ENCODE peak calls at places on chromosomes 11 and 22, in four cellular contexts. S is psoas muscle, M is astrocyte, Y is cardiac muscle cell. G is an unnamed sample.
A peak's percentile ranks its signal among the peaks of the same experiment; 100 is the strongest.

GRCh38 chr11:62013266-62014157 is 46.1 kb upstream of the FTH1 start:
- DNase-seq in S (no peak), M (no peak), Y (no peak), G (no peak)

GRCh38 chr11:95512177-95512576 is 277.4 kb downstream of the FAM76B start:
- DNase-seq in S (peak; percentile 27), M (peak; percentile 91), Y (no peak), G (no peak)

GRCh38 chr11:108472681-108473080 is 5.4 kb upstream of the C11orf65 start:
- DNase-seq in S (no peak), M (no peak), Y (no peak), G (no peak)

GRCh38 chr11:88827018-88827676 is 238.6 kb downstream of the GRM5 start:
- DNase-seq in S (no peak), M (no peak), Y (no peak), G (no peak)

GRCh38 chr22:42365337-42365865 is 66.8 kb downstream of the NFAM1 start:
- DNase-seq in S (no peak), M (no peak), Y (peak; percentile 36), G (no peak)

GRCh38 chr11:60280412-60280811 is at the start of gene MS4A4A:
- DNase-seq in S (no peak), M (no peak), Y (no peak), G (no peak)

GRCh38 chr11:1140642-1141490 is 16.9 kb upstream of the MUC5AC start:
- DNase-seq in S (no peak), M (no peak), Y (no peak), G (no peak)

GRCh38 chr11:107844041-107844440 is 14.5 kb downstream of the SLC35F2 start:
- DNase-seq in S (no peak), M (peak; percentile 76), Y (no peak), G (no peak)

GRCh38 chr22:50089231-50090140 is at the start of gene MOV10L1:
- DNase-seq in S (no peak), M (no peak), Y (no peak), G (no peak)

GRCh38 chr11:65355776-65356393 is 1.3 kb downstream of the TIGD3 start:
- DNase-seq in S (peak; percentile 52), M (no peak), Y (no peak), G (peak; percentile 75)

GRCh38 chr11:46948378-46949131 is 12.0 kb downstream of the CSTPP1 start:
- DNase-seq in S (no peak), M (peak; percentile 90), Y (no peak), G (no peak)

GRCh38 chr11:40567392-40567791 is 892.1 kb downstream of the LRRC4C start:
- DNase-seq in S (no peak), M (no peak), Y (no peak), G (no peak)

GRCh38 chr22:20741634-20742581 is 32.0 kb upstream of the SERPIND1 start:
- DNase-seq in S (no peak), M (no peak), Y (peak; percentile 58), G (no peak)

GRCh38 chr11:69848196-69848595 is 29.0 kb upstream of the FGF3 start:
- DNase-seq in S (no peak), M (peak; percentile 42), Y (no peak), G (no peak)

GRCh38 chr11:65225284-65226102 is 36.3 kb upstream of the POLA2 start:
- DNase-seq in S (peak; percentile 58), M (peak; percentile 27), Y (peak; percentile 49), G (peak; percentile 79)

GRCh38 chr11:134689886-134690285 is 277.8 kb upstream of the B3GAT1 start:
- DNase-seq in S (no peak), M (no peak), Y (no peak), G (no peak)

GRCh38 chr11:75349540-75350116 is 1.8 kb downstream of the ARRB1 start:
- DNase-seq in S (peak; percentile 37), M (no peak), Y (no peak), G (peak; percentile 76)

GRCh38 chr11:27717801-27718229 is 17.6 kb upstream of the BDNF start:
- DNase-seq in S (no peak), M (no peak), Y (no peak), G (no peak)

GRCh38 chr22:49216579-49216978 is 611.1 kb downstream of the BRD1 start:
- DNase-seq in S (no peak), M (no peak), Y (no peak), G (peak; percentile 31)

GRCh38 chr11:19323502-19323901 is 82.8 kb upstream of the E2F8 start:
- DNase-seq in S (no peak), M (no peak), Y (no peak), G (no peak)

GRCh38 chr11:116176484-116177005 is 596.2 kb downstream of the BUD13 start:
- DNase-seq in S (no peak), M (no peak), Y (no peak), G (no peak)

GRCh38 chr11:75597636-75598035 is 35.6 kb downstream of the SERPINH1 start:
- DNase-seq in S (no peak), M (no peak), Y (peak; percentile 77), G (no peak)

GRCh38 chr11:126348806-126349582 is 6.5 kb upstream of the ST3GAL4 start:
- DNase-seq in S (no peak), M (no peak), Y (no peak), G (no peak)

DNA sequence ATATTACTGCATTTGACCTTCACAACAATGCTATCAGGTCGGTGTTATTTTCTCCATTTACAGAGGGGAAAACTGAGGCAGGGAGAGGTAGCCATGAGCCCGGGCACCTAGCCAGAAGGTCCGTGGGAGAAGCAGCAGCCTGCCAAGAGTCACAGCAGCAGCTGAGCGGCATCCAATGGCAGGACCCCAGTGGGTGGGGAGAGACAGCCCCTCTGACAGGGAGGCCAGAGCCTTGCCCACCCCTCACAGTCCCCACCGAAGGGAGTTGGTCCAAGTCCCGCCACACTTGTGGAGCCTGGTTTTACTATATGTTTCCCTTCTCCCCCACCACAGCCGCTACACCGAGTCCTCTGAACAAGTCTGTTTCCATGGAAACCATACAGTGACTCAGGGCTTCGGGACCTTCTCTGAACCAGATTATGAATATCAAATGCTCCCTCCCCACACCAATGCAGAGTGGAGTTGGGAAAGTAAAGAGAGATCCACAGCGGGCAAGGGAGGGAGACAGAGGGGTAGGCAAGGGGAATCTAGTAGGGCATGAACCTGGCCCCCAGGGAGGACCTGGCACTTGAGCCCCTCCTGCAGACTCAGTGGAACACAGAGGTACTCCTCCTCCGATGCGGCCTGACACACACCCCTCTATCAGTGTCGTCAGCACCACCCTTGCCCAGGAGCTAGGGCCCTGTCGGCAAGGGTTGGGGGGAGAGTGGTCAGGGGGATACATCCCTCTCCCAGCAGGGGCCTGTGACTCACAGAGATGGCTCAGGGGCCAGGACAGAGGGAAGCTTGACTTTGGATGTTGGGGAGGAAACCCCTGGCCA is 2.5 kb downstream of the CHST1 start:
- DNase-seq in S (no peak), M (peak; percentile 82), Y (no peak), G (peak; percentile 39)
- H3K27me3 ChIP-seq in S (peaks cover 65% of the 10 kb centered on the region), M (peaks cover 19% of the 10 kb centered on the region), Y (peaks cover 64% of the 10 kb centered on the region), G (peaks cover 72% of the 10 kb centered on the region)

GRCh38 chr22:27980424-27981148 is 61.5 kb upstream of the PITPNB start:
- DNase-seq in S (no peak), M (no peak), Y (peak; percentile 75), G (no peak)
- H3K27ac ChIP-seq in S (no peak overlapping the region), M (no peak overlapping the region), Y (peak overlapping the region; percentile 1), G (no peak overlapping the region)

GRCh38 chr22:23144926-23145906 is at the start of gene RAB36:
- DNase-seq in S (peak; percentile 94), M (peak; percentile 98), Y (peak; percentile 99), G (peak; percentile 99)

GRCh38 chr22:23146842-23147205 is 1.5 kb downstream of the RAB36 start:
- DNase-seq in S (no peak), M (no peak), Y (no peak), G (no peak)

GRCh38 chr22:23143119-23143518 is 1.3 kb upstream of the RSPH14 start:
- DNase-seq in S (no peak), M (no peak), Y (no peak), G (no peak)

GRCh38 chr22:23142546-23143105 is 836 bp upstream of the RSPH14 start:
- DNase-seq in S (no peak), M (no peak), Y (no peak), G (no peak)

GRCh38 chr22:23144432-23144831 is 845 bp upstream of the RAB36 start:
- DNase-seq in S (no peak), M (no peak), Y (no peak), G (no peak)
- H3K4me3 ChIP-seq in S (no peak overlapping the region), M (no peak overlapping the region), Y (no peak overlapping the region), G (peak overlapping the region; percentile 62)

DNA sequence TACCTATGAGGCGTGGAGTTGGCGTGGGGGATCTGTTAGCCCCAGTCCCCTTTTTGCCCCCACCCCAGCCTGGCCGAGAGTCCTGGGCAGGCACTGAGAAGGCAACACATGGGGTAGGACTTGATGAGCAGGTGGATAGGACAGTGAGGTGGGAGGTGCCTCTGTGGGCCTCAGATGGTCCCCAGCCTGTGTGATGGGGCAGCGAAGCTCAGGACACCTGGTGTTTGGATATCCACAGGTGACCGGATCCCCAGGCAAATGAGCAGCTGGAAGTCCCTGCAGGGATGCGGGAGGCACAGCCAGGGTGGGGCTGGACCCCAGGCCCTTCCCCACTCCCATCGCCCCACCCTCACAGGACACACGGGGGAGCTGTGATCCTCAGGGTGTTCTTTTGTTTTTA is 9.7 kb downstream of the FBLN1 start:
- DNase-seq in S (no peak), M (no peak), Y (no peak), G (no peak)
- H3K27me3 ChIP-seq in S (peaks cover 22% of the 10 kb centered on the region), M (no peaks in the 10 kb centered on the region), Y (no peaks in the 10 kb centered on the region), G (peaks cover 5% of the 10 kb centered on the region)

GRCh38 chr11:48001438-48002021 is 21.2 kb downstream of the PTPRJ start:
- DNase-seq in S (no peak), M (peak; percentile 83), Y (no peak), G (no peak)

GRCh38 chr11:48000432-48000831 is 20.1 kb downstream of the PTPRJ start:
- DNase-seq in S (no peak), M (no peak), Y (no peak), G (no peak)

GRCh38 chr11:47997063-47998053 is 17.0 kb downstream of the PTPRJ start:
- DNase-seq in S (no peak), M (no peak), Y (no peak), G (no peak)

GRCh38 chr11:47998345-47998732 is 18.0 kb downstream of the PTPRJ start:
- DNase-seq in S (no peak), M (no peak), Y (no peak), G (no peak)

GRCh38 chr11:47998733-47999359 is 18.5 kb downstream of the PTPRJ start:
- DNase-seq in S (no peak), M (peak; percentile 41), Y (no peak), G (no peak)
- H3K27ac ChIP-seq in S (no peak overlapping the region), M (no peak overlapping the region), Y (no peak overlapping the region), G (no peak overlapping the region)

GRCh38 chr11:111604392-111605009 is 2.3 kb downstream of the SIK2 start:
- DNase-seq in S (no peak), M (peak; percentile 29), Y (peak; percentile 64), G (no peak)
- H3K4me3 ChIP-seq in S (peak overlapping the region; percentile 82), M (peak overlapping the region; percentile 68), Y (peak overlapping the region; percentile 71), G (peak overlapping the region; percentile 84)

DNA sequence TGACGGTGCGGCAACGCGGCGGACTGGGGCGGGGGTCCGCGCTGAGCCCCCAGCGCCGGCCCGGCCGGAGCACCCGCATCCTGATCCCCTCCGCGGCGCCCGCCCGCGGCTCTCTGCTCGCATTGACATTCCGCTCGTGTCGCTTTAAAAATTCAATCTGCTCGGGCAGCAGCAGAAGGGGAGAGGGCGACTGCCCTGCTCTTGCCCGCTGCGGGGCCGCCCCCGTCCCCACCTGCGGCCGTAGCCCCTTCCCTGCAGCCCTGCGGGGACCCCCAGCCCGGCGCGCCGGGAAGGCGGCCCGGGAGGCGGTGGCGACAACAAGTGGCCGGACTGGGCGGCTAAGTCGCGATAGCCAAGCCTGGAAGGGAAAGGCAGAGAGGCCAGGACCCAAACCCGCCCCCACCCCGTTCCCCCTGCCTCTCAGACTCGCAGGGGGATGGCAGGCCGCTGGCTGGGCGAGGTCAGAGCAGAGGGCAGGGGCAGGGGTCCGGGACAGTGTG is 1.1 kb downstream of the CABP7 start:
- DNase-seq in S (no peak), M (no peak), Y (no peak), G (no peak)
- H3K27me3 ChIP-seq in S (peaks cover 23% of the 10 kb centered on the region), M (peaks cover 9% of the 10 kb centered on the region), Y (peaks cover 84% of the 10 kb centered on the region), G (peaks cover 44% of the 10 kb centered on the region)